ENCODE peak calls at places on chromosomes 12 and 14, in nine cellular contexts. S is cardiac muscle cell, X is tibial nerve, D is thoracic aorta, O is fibroblast of lung, G is astrocyte, P is suprapubic skin, N is HAP-1, U is psoas muscle. Q is an unnamed sample.

GRCh38 chr12:91502208-91502607 is 319.6 kb upstream of the DCN start:
- DNase-seq in S (no peak), X (no peak), D (no peak), O (no peak), G (no peak), P (no peak), N (no peak), U (no peak), Q (no peak)

GRCh38 chr12:26198742-26199141 is 3.4 kb downstream of the SSPN start:
- DNase-seq in S (peak; percentile 51), X (no peak), D (peak; percentile 19), O (peak; percentile 47), G (peak; percentile 80), P (no peak), N (no peak), U (peak; percentile 69), Q (peak; percentile 81)

GRCh38 chr14:60093088-60093487 is 1.4 kb downstream of the PCNX4 start:
- DNase-seq in S (no peak), X (no peak), D (no peak), O (peak; percentile 46), G (no peak), P (no peak), N (no peak), U (no peak), Q (no peak)

GRCh38 chr12:122963928-122964240 is 2.4 kb downstream of the ABCB9 start:
- DNase-seq in S (peak; percentile 67), X (no peak), D (no peak), O (peak; percentile 36), G (peak; percentile 44), P (no peak), N (no peak), U (no peak), Q (no peak)

GRCh38 chr12:109466821-109467220 is 10.3 kb downstream of the KCTD10 start:
- DNase-seq in S (no peak), X (no peak), D (no peak), O (no peak), G (no peak), P (no peak), N (no peak), U (no peak), Q (no peak)

GRCh38 chr14:23182372-23183014 is 967 bp downstream of the SLC7A8 start:
- DNase-seq in S (no peak), X (no peak), D (no peak), O (no peak), G (no peak), P (no peak), N (no peak), U (peak; percentile 66), Q (no peak)

GRCh38 chr12:117684471-117684870 is 284.3 kb downstream of the KSR2 start:
- DNase-seq in S (no peak), X (no peak), D (no peak), O (no peak), G (no peak), P (no peak), N (no peak), U (no peak), Q (no peak)

GRCh38 chr14:71416392-71416791 is 509.1 kb downstream of the PCNX1 start:
- DNase-seq in S (no peak), X (no peak), D (no peak), O (no peak), G (peak; percentile 18), P (no peak), N (no peak), U (no peak), Q (no peak)

GRCh38 chr14:26984318-26985177 is 386.7 kb upstream of the NOVA1 start:
- DNase-seq in S (peak; percentile 83), X (peak; percentile 65), D (no peak), O (peak; percentile 76), G (peak; percentile 30), P (no peak), N (peak; percentile 63), U (no peak), Q (peak; percentile 63)

GRCh38 chr12:115758886-115759620 is 518.4 kb downstream of the MED13L start:
- DNase-seq in S (no peak), X (no peak), D (no peak), O (peak; percentile 18), G (no peak), P (no peak), N (no peak), U (no peak), Q (no peak)

GRCh38 chr12:127165567-127166392 is 1101.2 kb upstream of the TMEM132C start:
- DNase-seq in S (peak; percentile 77), X (peak; percentile 56), D (no peak), O (peak; percentile 71), G (peak; percentile 76), P (peak; percentile 83), N (peak; percentile 27), U (peak; percentile 88), Q (peak; percentile 84)

GRCh38 chr12:127162307-127162706 is 1104.7 kb upstream of the TMEM132C start:
- DNase-seq in S (no peak), X (no peak), D (no peak), O (no peak), G (no peak), P (no peak), N (no peak), U (no peak), Q (no peak)

GRCh38 chr12:127158385-127159061 is 1108.4 kb upstream of the TMEM132C start:
- DNase-seq in S (no peak), X (no peak), D (no peak), O (no peak), G (no peak), P (no peak), N (no peak), U (no peak), Q (no peak)

GRCh38 chr12:127161466-127161865 is 1105.5 kb upstream of the TMEM132C start:
- DNase-seq in S (no peak), X (no peak), D (no peak), O (no peak), G (no peak), P (no peak), N (no peak), U (no peak), Q (no peak)

DNA sequence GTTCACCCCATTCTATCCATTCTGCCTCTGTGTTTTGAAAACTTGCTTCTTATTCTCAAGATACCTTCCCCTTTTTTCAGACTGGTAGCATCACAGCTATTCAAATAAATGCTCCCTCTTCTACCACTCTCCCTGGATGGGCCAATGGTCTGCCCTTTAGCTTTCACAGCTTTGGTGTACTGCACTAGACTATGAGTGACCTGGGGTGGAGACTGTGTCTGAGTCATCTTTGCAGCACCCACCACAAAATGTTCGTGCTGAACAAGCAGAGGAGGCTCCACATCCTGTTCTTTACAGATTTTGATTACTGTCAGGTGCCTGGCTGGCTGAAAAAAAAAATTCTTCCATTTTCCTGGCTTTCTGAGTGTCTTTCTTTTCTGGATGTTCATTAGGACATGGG is 1104.1 kb upstream of the TMEM132C start:
- DNase-seq in S (peak; percentile 14), X (no peak), D (no peak), O (peak; percentile 46), G (peak; percentile 80), P (no peak), N (no peak), U (no peak), Q (no peak)
- H3K9me3 ChIP-seq in S (no peaks in the 10 kb centered on the region), X (no peaks in the 10 kb centered on the region), D (no peaks in the 10 kb centered on the region), O (no peaks in the 10 kb centered on the region), G (no peaks in the 10 kb centered on the region), P (no peaks in the 10 kb centered on the region), N (no peaks in the 10 kb centered on the region), U (no peaks in the 10 kb centered on the region), Q (no peaks in the 10 kb centered on the region)

GRCh38 chr12:16606117-16606200 is at the start of gene LMO3:
- DNase-seq in S (no peak), X (no peak), D (no peak), O (no peak), G (no peak), P (no peak), N (no peak), U (no peak), Q (no peak)

GRCh38 chr12:16606201-16606849 is 363 bp upstream of the LMO3 start:
- DNase-seq in S (peak; percentile 72), X (no peak), D (no peak), O (peak; percentile 37), G (peak; percentile 27), P (no peak), N (peak; percentile 59), U (peak; percentile 49), Q (no peak)

GRCh38 chr12:16605666-16606116 is 271 bp downstream of the LMO3 start:
- DNase-seq in S (peak; percentile 53), X (no peak), D (no peak), O (peak; percentile 31), G (peak; percentile 24), P (no peak), N (no peak), U (no peak), Q (no peak)

GRCh38 chr12:16607895-16608294 is 1.9 kb upstream of the LMO3 start:
- DNase-seq in S (no peak), X (no peak), D (no peak), O (no peak), G (no peak), P (no peak), N (no peak), U (no peak), Q (no peak)

GRCh38 chr12:16606936-16607335 is 974 bp upstream of the LMO3 start:
- DNase-seq in S (no peak), X (no peak), D (no peak), O (no peak), G (no peak), P (no peak), N (no peak), U (no peak), Q (no peak)
- H3K4me1 ChIP-seq in S (peaks cover 30% of the 10 kb centered on the region), X (peaks cover 34% of the 10 kb centered on the region), D (peaks cover 35% of the 10 kb centered on the region), O (no peaks in the 10 kb centered on the region), G (peaks cover 5% of the 10 kb centered on the region), P (peaks cover 25% of the 10 kb centered on the region), N (peaks cover 30% of the 10 kb centered on the region), U (no peaks in the 10 kb centered on the region), Q (no peaks in the 10 kb centered on the region)

GRCh38 chr12:53995311-53996187 is 4.4 kb upstream of the HOXC9 start:
- DNase-seq in S (no peak), X (no peak), D (no peak), O (no peak), G (no peak), P (no peak), N (no peak), U (peak; percentile 94), Q (no peak)
- H3K4me3 ChIP-seq in S (peak overlapping the region; percentile 6), X (peak overlapping the region; percentile 59), D (peak overlapping the region; percentile 66), O (peak overlapping the region; percentile 13), G (peak overlapping the region; percentile 24), P (peak overlapping the region; percentile 67), N (peak overlapping the region; percentile 15), U (peak overlapping the region; percentile 78), Q (peak overlapping the region; percentile 49)

GRCh38 chr12:31875609-31875964 is 83.6 kb upstream of the RESF1 start:
- DNase-seq in S (no peak), X (no peak), D (no peak), O (no peak), G (no peak), P (no peak), N (no peak), U (no peak), Q (no peak)
- H3K9me3 ChIP-seq in S (no peaks in the 10 kb centered on the region), X (no peaks in the 10 kb centered on the region), D (no peaks in the 10 kb centered on the region), O (no peaks in the 10 kb centered on the region), G (no peaks in the 10 kb centered on the region), P (no peaks in the 10 kb centered on the region), N (no peaks in the 10 kb centered on the region), U (no peaks in the 10 kb centered on the region), Q (no peaks in the 10 kb centered on the region)

GRCh38 chr12:29566441-29566840 is 69.0 kb upstream of the OVCH1 start:
- DNase-seq in S (no peak), X (no peak), D (no peak), O (peak; percentile 83), G (peak; percentile 83), P (no peak), N (no peak), U (no peak), Q (no peak)
- H3K4me1 ChIP-seq in S (peaks cover 31% of the 10 kb centered on the region), X (peaks cover 52% of the 10 kb centered on the region), D (peaks cover 33% of the 10 kb centered on the region), O (peaks cover 12% of the 10 kb centered on the region), G (peaks cover 7% of the 10 kb centered on the region), P (peaks cover 28% of the 10 kb centered on the region), N (peaks cover 8% of the 10 kb centered on the region), U (peaks cover 26% of the 10 kb centered on the region), Q (no peaks in the 10 kb centered on the region)

Q was measured in right atrium auricular region.